ENCODE peak calls at places on chromosome 21, in five cellular contexts. One of them, this sample, is unnamed.

GRCh38 chr21:46001821-46002681 is 20.5 kb downstream of the COL6A1 start:
- DNase-seq in AG04450: no peak
- DNase-seq in BE2C: peak; percentile 5
- DNase-seq in ELR: no peak
- DNase-seq in GM03348: peak; percentile 10
- DNase-seq in this sample: peak; percentile 53

GRCh38 chr21:33273044-33273443 is 6.9 kb downstream of the IL10RB start:
- DNase-seq in GM03348: no peak
- DNase-seq in ELR: peak; percentile 33
- DNase-seq in BE2C: no peak
- DNase-seq in AG04450: no peak
- DNase-seq in this sample: no peak

GRCh38 chr21:19236209-19236608 is 832.6 kb upstream of the TMPRSS15 start:
- DNase-seq in ELR: no peak
- DNase-seq in AG04450: no peak
- DNase-seq in GM03348: no peak
- DNase-seq in BE2C: no peak
- DNase-seq in this sample: no peak

GRCh38 chr21:37341254-37341960 is 25.2 kb upstream of the DYRK1A start:
- DNase-seq in BE2C: peak; percentile 16
- DNase-seq in AG04450: no peak
- DNase-seq in GM03348: no peak
- DNase-seq in ELR: peak; percentile 89
- DNase-seq in this sample: no peak

GRCh38 chr21:33975548-33976081 is 60.0 kb upstream of the ATP5PO start:
- DNase-seq in ELR: peak; percentile 85
- DNase-seq in AG04450: no peak
- DNase-seq in GM03348: no peak
- DNase-seq in BE2C: no peak
- DNase-seq in this sample: no peak

GRCh38 chr21:45970674-45971486 is 10.7 kb upstream of the COL6A1 start:
- DNase-seq in AG04450: no peak
- DNase-seq in BE2C: peak; percentile 87
- DNase-seq in GM03348: peak; percentile 88
- DNase-seq in ELR: peak; percentile 63
- DNase-seq in this sample: peak; percentile 44

GRCh38 chr21:25563399-25564116 is 43.7 kb downstream of the MRPL39 start:
- DNase-seq in ELR: peak; percentile 28
- DNase-seq in AG04450: no peak
- DNase-seq in GM03348: no peak
- DNase-seq in BE2C: no peak
- DNase-seq in this sample: no peak

GRCh38 chr21:44751799-44752636 is 40.6 kb upstream of the TSPEAR start:
- DNase-seq in AG04450: no peak
- DNase-seq in ELR: no peak
- DNase-seq in BE2C: no peak
- DNase-seq in GM03348: no peak
- DNase-seq in this sample: no peak

GRCh38 chr21:45592208-45592619 is 50.0 kb upstream of the SLC19A1 start:
- DNase-seq in ELR: no peak
- DNase-seq in AG04450: no peak
- DNase-seq in BE2C: no peak
- DNase-seq in GM03348: no peak
- DNase-seq in this sample: no peak

GRCh38 chr21:40952551-40953330 is 105.8 kb upstream of the DSCAM start:
- DNase-seq in ELR: no peak
- DNase-seq in GM03348: no peak
- DNase-seq in AG04450: no peak
- DNase-seq in BE2C: no peak
- DNase-seq in this sample: no peak

GRCh38 chr21:44583800-44584147 is 3.4 kb upstream of the KRTAP10-5 start:
- DNase-seq in GM03348: no peak
- DNase-seq in ELR: no peak
- DNase-seq in AG04450: no peak
- DNase-seq in BE2C: no peak
- DNase-seq in this sample: no peak